ENCODE peak calls at places on chromosomes 13 and 19, in six cellular contexts. T, S, K, B, Q and O are unnamed samples.

GRCh38 chr13:83333614-83334388 is 548.5 kb downstream of the SLITRK1 start:
- DNase-seq in K (no peak), Q (no peak), B (no peak), T (no peak), S (no peak), O (no peak)

GRCh38 chr13:112781287-112781686 is 91.4 kb downstream of the ATP11A start:
- DNase-seq in S (no peak), T (no peak), K (peak; percentile 47), B (no peak), Q (no peak), O (peak; percentile 17)

GRCh38 chr19:35436477-35437141 is 11.4 kb upstream of the FFAR2 start:
- DNase-seq in S (no peak), K (no peak), Q (no peak), T (peak; percentile 36), B (no peak), O (peak; percentile 33)

GRCh38 chr19:16951529-16951928 is 62.7 kb downstream of the F2RL3 start:
- DNase-seq in B (no peak), T (no peak), K (no peak), S (no peak), Q (no peak), O (no peak)

GRCh38 chr13:66888698-66889097 is 341.4 kb downstream of the PCDH9 start:
- DNase-seq in B (no peak), Q (no peak), K (no peak), S (no peak), T (no peak), O (no peak)

GRCh38 chr19:3233116-3233515 is 8.7 kb downstream of the CELF5 start:
- DNase-seq in K (no peak), T (no peak), Q (no peak), B (no peak), S (no peak), O (no peak)

GRCh38 chr13:64675256-64675892 is 2554.8 kb downstream of the PCDH9 start:
- DNase-seq in K (no peak), Q (peak; percentile 16), S (no peak), B (no peak), T (no peak), O (no peak)

GRCh38 chr19:42344336-42344893 is 19.0 kb downstream of the MEGF8 start:
- DNase-seq in K (no peak), B (no peak), S (no peak), T (no peak), Q (no peak), O (no peak)

GRCh38 chr19:34241513-34242337 is 12.6 kb upstream of the GARRE1 start:
- DNase-seq in T (no peak), K (no peak), B (no peak), S (no peak), Q (peak; percentile 59), O (peak; percentile 64)

GRCh38 chr19:17202249-17202648 is 12.9 kb upstream of the USE1 start:
- DNase-seq in B (no peak), K (no peak), Q (peak; percentile 33), T (no peak), S (no peak), O (no peak)

GRCh38 chr19:33788676-33789075 is 8.0 kb upstream of the KCTD15 start:
- DNase-seq in S (no peak), T (no peak), B (no peak), Q (no peak), K (no peak), O (no peak)

GRCh38 chr13:98955336-98955735 is 22.5 kb downstream of the DOCK9 start:
- DNase-seq in S (no peak), K (no peak), Q (no peak), T (no peak), B (no peak), O (no peak)

GRCh38 chr13:28488376-28489005 is 6.4 kb downstream of the FLT1 start:
- DNase-seq in B (no peak), K (no peak), S (no peak), T (no peak), Q (no peak), O (no peak)

GRCh38 chr13:109145631-109146030 is 516.2 kb downstream of the MYO16 start:
- DNase-seq in B (no peak), S (no peak), T (no peak), Q (peak; percentile 49), K (peak; percentile 79), O (peak; percentile 55)

GRCh38 chr13:98575876-98576214 is 1.1 kb downstream of the STK24 start:
- DNase-seq in K (no peak), Q (no peak), T (no peak), B (no peak), S (no peak), O (no peak)

GRCh38 chr13:94169783-94170513 is 309.5 kb downstream of the DCT start:
- DNase-seq in T (no peak), K (no peak), B (no peak), Q (no peak), S (no peak), O (no peak)

GRCh38 chr13:20360041-20360491 is 127.9 kb upstream of the GJB6 start:
- DNase-seq in T (no peak), B (no peak), K (no peak), S (no peak), Q (no peak), O (no peak)

GRCh38 chr13:60959427-60959826 is 456.2 kb downstream of the PCDH20 start:
- DNase-seq in K (no peak), B (no peak), T (no peak), Q (no peak), S (no peak), O (no peak)
- TF ChIP-seq EP300 in K (no peak), B (no peak), T (no peak), Q (no peak), S (no peak), O (no peak)

GRCh38 chr13:106503272-106503671 is 32.2 kb downstream of the EFNB2 start:
- DNase-seq in T (no peak), B (no peak), Q (no peak), S (no peak), K (no peak), O (no peak)
- TF ChIP-seq EP300 in T (no peak), B (no peak), Q (no peak), S (no peak), K (no peak), O (no peak)

GRCh38 chr13:110957181-110957884 is 42.5 kb upstream of the ANKRD10 start:
- DNase-seq in B (no peak), K (no peak), T (no peak), Q (no peak), S (no peak), O (no peak)
- TF ChIP-seq EP300 in B (no peak), K (no peak), T (no peak), Q (no peak), S (no peak), O (no peak)

GRCh38 chr13:110520431-110521295 is 40.9 kb downstream of the RAB20 start:
- DNase-seq in Q (no peak), K (no peak), B (peak; percentile 85), T (peak; percentile 52), S (peak; percentile 94), O (peak; percentile 68)
- TF ChIP-seq EP300 in Q (no peak), K (no peak), B (peak; percentile 100), T (peak; percentile 98), S (peak; percentile 79), O (peak; percentile 96)

GRCh38 chr13:110509478-110509926 is 52.0 kb downstream of the RAB20 start:
- DNase-seq in S (no peak), T (no peak), Q (no peak), K (peak; percentile 56), B (no peak), O (no peak)

GRCh38 chr13:110507678-110508381 is 53.7 kb downstream of the RAB20 start:
- DNase-seq in Q (peak; percentile 16), K (no peak), T (no peak), S (no peak), B (no peak), O (peak; percentile 91)

GRCh38 chr13:110505594-110505993 is 55.9 kb downstream of the RAB20 start:
- DNase-seq in B (no peak), T (no peak), K (no peak), S (peak; percentile 49), Q (no peak), O (no peak)

GRCh38 chr13:110506396-110506795 is 55.1 kb downstream of the RAB20 start:
- DNase-seq in B (no peak), S (peak; percentile 66), K (no peak), T (no peak), Q (no peak), O (peak; percentile 44)

DNA sequence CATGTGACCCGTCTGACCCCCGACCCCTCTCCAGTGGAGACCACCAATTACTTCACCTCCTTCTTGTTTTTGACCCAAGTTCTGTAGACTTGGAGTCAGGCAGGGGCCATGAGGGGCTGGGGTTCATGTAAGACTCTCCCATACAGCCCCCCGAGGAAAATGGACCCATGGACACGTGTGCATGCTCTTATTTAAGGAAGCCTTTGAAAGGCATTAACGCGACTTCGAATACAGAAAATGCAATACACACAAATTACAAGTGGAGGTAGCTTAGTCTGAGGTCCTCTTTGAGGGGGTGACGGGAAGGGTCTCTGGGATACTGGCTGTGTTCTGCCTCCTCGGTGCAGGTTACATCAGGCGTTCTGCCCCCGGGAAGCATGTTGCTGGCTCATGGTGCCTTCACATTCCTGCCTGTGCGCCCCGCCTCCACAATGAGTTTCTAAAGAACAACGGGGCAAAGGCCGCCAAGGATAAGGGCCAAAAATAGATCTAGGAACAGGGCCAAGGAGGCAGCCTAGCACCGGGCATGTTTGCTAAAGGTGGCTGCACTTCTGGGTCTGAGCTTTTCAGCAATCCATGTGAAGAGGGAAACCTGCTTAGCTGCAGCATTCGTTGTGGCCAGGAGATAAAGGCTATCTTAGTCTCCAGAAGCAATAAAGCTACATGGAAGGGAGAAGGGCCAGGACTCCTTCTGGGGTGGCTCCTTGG is 54.5 kb downstream of the RAB20 start:
- DNase-seq in T (peak; percentile 71), B (peak; percentile 33), Q (peak; percentile 28), S (peak; percentile 85), K (no peak), O (peak; percentile 94)
- TF ChIP-seq EP300 in T (no peak), B (peak; percentile 48), Q (no peak), S (no peak), K (no peak), O (peak; percentile 51)

DNA sequence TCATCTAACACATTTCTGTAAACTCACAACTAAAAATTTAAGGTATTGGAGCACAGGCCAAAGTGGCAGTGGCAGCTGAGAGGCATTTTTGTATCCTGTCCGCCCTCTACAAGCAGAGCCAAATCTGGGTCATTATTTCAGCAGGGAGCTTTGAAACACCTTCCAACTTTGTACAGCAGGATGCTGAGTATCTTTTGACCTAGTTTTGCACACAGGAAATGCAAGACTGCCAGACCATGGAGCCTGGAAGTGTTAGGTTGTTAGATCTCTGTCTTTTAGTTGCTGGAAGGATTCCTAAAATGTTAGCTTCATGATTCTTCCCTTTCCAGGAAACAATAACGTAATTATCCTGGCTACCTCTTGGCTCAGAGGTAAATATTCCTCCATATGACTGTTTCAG is 148.6 kb upstream of the ATXN8OS start:
- DNase-seq in B (no peak), T (no peak), Q (no peak), K (no peak), S (no peak), O (no peak)
- TF ChIP-seq EP300 in B (no peak), T (no peak), Q (no peak), K (no peak), S (no peak), O (no peak)

DNA sequence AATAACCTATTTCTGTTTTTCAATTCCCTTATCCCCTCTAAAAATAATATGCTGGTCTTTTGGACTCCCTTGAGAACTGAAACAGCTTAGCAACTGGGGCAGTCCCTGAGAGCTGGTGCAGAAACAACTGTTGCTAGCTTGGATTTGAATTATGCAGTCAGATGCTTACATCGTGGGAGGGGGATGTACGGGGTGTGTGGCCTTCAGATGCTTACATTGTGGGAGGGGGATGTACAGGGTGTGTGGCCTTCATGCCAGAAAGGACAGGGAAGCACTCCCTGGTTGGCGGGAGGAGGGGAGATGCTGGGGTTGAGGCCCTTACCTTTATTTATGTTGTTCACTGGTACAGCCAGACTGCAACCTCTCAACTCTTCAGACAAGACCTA is 25.6 kb downstream of the LRCH1 start:
- DNase-seq in S (no peak), Q (no peak), T (no peak), K (no peak), B (no peak), O (no peak)
- TF ChIP-seq EP300 in S (no peak), Q (no peak), T (no peak), K (no peak), B (no peak), O (no peak)